ENCODE peak calls at places on chromosomes 16 and 17, in five cellular contexts. J is heart left ventricle; D is transverse colon; C is ascending aorta; N is CD8-positive, alpha-beta T cell. M is an unnamed sample. For H3K27me3 and H3K36me3, the result is how much of the 10 kb centered on the place peaks cover.

GRCh38 chr17:80786887-80787286 is 204.8 kb upstream of the CHMP6 start:
- DNase-seq in J (no peak), D (no peak), C (no peak), N (no peak), M (no peak)

GRCh38 chr16:15597822-15598647 is 44.9 kb downstream of the MARF1 start:
- DNase-seq in J (no peak), D (no peak), C (no peak), N (no peak), M (no peak)

GRCh38 chr16:83953796-83954576 is 946 bp downstream of the OSGIN1 start:
- DNase-seq in J (no peak), D (no peak), C (no peak), N (no peak), M (peak)

GRCh38 chr17:27609606-27610303 is 21.2 kb upstream of the LGALS9 start:
- DNase-seq in J (peak), D (peak), C (no peak), N (no peak), M (peak)

GRCh38 chr17:65191805-65192740 is 54.9 kb downstream of the RGS9 start:
- DNase-seq in J (no peak), D (no peak), C (no peak), N (no peak), M (no peak)

GRCh38 chr17:76071497-76072148 is 694 bp downstream of the SRP68 start:
- DNase-seq in J (no peak), D (no peak), C (no peak), N (no peak), M (peak)

GRCh38 chr16:8855051-8855786 is 13.6 kb downstream of the CARHSP1 start:
- DNase-seq in J (no peak), D (peak), C (no peak), N (no peak), M (no peak)

GRCh38 chr16:75385507-75386152 is 47.7 kb downstream of the CFDP1 start:
- DNase-seq in J (no peak), D (no peak), C (no peak), N (no peak), M (no peak)

GRCh38 chr16:88073201-88073721 is 122.0 kb downstream of the BANP start:
- DNase-seq in J (peak), D (no peak), C (no peak), N (no peak), M (no peak)

GRCh38 chr17:40450175-40450574 is 6.9 kb downstream of the IGFBP4 start:
- DNase-seq in J (no peak), D (peak), C (no peak), N (peak), M (peak)

GRCh38 chr16:66740010-66740409 is 11.4 kb downstream of the DYNC1LI2 start:
- DNase-seq in J (no peak), D (peak), C (no peak), N (no peak), M (peak)

GRCh38 chr16:88779406-88780099 is 5.5 kb downstream of the PIEZO1 start:
- DNase-seq in J (peak), D (no peak), C (no peak), N (no peak), M (no peak)

GRCh38 chr17:20105539-20106291 is 96.6 kb downstream of the SPECC1 start:
- DNase-seq in J (no peak), D (no peak), C (no peak), N (no peak), M (no peak)

GRCh38 chr16:31204871-31205666 is 2.5 kb upstream of the PYCARD start:
- DNase-seq in J (no peak), D (no peak), C (no peak), N (no peak), M (no peak)

GRCh38 chr16:24853830-24854229 is 8.1 kb downstream of the SLC5A11 start:
- DNase-seq in J (peak), D (no peak), C (no peak), N (no peak), M (no peak)

GRCh38 chr16:57976331-57976796 is 5.4 kb upstream of the CNGB1 start:
- DNase-seq in J (peak), D (no peak), C (no peak), N (no peak), M (no peak)

GRCh38 chr17:48626470-48627241 is 498 bp upstream of the HOXB9 start:
- DNase-seq in J (no peak), D (peak), C (no peak), N (no peak), M (no peak)

GRCh38 chr16:85412911-85413520 is 200.1 kb upstream of the GSE1 start:
- DNase-seq in J (no peak), D (no peak), C (no peak), N (peak), M (no peak)

GRCh38 chr17:77471984-77472836 is 331.4 kb downstream of the SEC14L1 start:
- DNase-seq in J (peak), D (peak), C (no peak), N (no peak), M (no peak)

GRCh38 chr17:64411999-64412771 is 21.5 kb upstream of the PECAM1 start:
- DNase-seq in J (peak), D (peak), C (no peak), N (no peak), M (no peak)

GRCh38 chr16:78388920-78389564 is 289.6 kb downstream of the WWOX start:
- DNase-seq in J (peak), D (no peak), C (no peak), N (no peak), M (no peak)

GRCh38 chr17:8031950-8032349 is 6.9 kb upstream of the ALOX15B start:
- DNase-seq in J (no peak), D (no peak), C (no peak), N (no peak), M (no peak)

GRCh38 chr17:50169121-50169764 is 3.4 kb downstream of the SGCA start:
- DNase-seq in J (peak), D (peak), C (no peak), N (peak), M (peak)

GRCh38 chr17:80441133-80441578 is 26.2 kb downstream of the ENDOV start:
- DNase-seq in J (no peak), D (no peak), C (no peak), N (peak), M (peak)

GRCh38 chr17:15457723-15458094 is 9.7 kb downstream of the CDRT4 start:
- DNase-seq in J (peak), D (no peak), C (no peak), N (no peak), M (no peak)

DNA sequence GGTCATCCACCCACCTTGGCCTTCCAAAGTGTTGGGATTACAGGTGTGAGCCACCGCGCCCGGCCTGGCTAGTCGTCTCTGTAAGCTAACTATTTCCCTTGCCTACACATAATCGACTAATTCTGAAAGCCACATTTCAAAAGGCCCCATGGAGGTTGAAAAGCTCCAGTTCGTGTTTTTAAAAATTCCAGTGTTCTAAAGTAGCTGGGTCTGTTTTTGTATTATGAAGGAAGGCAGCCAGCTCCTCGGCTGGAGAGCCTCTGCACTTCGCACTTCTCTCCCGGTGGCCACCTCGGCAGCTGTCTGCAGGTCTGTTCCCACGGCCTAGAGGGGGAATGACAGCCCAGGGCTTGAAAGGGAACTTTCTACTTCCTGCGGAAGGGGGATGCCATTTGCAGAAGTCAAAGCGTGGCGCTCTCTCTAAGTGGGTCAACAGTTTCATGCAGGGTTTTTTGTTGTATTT is 16.9 kb downstream of the HASPIN start:
- DNase-seq in J (no peak), D (peak), C (no peak), N (peak), M (peak)
- H3K4me3 ChIP-seq in J (no peak), D (no peak), C (no peak), N (no peak), M (peak)

DNA sequence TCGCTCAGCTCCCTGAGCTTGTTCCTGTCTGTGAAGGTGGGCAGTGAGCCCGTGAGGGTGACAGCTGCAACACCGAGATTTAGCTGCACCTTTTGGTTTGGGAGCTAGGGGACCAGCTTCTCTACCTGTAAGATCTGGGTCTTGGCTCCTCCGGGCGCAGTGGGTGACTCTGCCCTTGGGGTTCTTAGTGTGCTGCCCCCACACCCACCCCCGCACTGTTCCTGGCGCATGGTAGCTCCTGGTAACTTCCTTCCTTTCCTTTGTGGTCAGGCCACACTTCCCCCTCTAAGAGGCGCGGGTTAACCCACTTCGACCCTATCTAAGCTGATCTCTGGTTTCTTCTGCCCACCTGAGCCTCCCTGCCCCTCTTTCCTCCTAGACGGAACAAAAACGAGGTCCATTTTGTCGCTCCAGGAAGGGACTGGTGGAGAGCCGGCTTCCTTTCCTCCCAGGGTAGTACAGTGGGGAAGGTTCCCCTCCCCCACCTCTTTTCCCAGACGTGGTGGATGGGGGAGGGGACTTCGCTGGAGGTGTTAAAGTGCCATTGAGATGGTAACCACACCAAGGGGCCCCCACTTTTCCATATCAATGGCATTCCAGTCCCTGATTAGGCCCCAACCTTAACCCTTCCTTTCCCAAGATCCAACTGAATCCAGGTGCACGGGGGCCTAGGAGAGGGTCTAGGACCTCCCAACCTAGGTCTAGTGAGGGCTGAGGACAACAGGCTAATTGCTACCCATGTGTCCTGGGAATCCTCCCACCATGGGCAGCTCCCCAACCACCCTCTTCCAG is 4.6 kb upstream of the CLDN9 start:
- DNase-seq in J (no peak), D (no peak), C (no peak), N (no peak), M (no peak)
- H3K27me3 ChIP-seq in J (half or more), D (half or more), C (under half), N (under half), M (under half)

GRCh38 chr16:3223913-3224515 is 10.9 kb downstream of the ZNF200 start:
- DNase-seq in J (no peak), D (no peak), C (no peak), N (no peak), M (no peak)
- H3K36me3 ChIP-seq in J (half or more), D (half or more), C (half or more), N (under half), M (half or more)

DNA sequence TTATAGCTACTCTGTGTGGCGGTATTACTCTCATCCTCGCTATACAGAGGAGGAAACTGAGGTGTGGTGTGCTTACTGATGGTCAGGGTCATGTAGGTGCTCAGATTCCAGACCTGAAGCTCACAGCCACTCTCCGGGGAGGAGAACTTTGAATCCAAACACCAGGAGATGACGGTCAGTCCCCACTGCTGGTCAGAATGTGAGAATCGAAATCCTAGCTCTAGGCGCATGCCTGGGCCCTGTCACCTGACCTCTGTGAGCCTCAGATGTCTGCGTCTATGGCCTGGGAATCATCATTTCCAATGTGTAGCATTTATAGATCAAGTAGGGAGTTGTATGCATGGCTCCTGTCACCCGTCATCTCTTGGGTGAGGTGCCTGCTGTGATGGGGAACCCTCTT is 317.4 kb downstream of the SNX29 start:
- DNase-seq in J (no peak), D (no peak), C (no peak), N (no peak), M (no peak)
- H3K4me3 ChIP-seq in J (no peak), D (no peak), C (no peak), N (no peak), M (no peak)

GRCh38 chr16:693364-693763 is 3.2 kb upstream of the WDR24 start:
- DNase-seq in J (no peak), D (no peak), C (no peak), N (no peak), M (no peak)

GRCh38 chr16:693766-694165 is 3.6 kb upstream of the WDR24 start:
- DNase-seq in J (no peak), D (no peak), C (no peak), N (peak), M (no peak)

GRCh38 chr16:695355-696089 is 5.3 kb upstream of the WDR24 start:
- DNase-seq in J (no peak), D (peak), C (no peak), N (peak), M (peak)

GRCh38 chr16:694187-694862 is 4.1 kb upstream of the WDR24 start:
- DNase-seq in J (no peak), D (no peak), C (no peak), N (no peak), M (no peak)

DNA sequence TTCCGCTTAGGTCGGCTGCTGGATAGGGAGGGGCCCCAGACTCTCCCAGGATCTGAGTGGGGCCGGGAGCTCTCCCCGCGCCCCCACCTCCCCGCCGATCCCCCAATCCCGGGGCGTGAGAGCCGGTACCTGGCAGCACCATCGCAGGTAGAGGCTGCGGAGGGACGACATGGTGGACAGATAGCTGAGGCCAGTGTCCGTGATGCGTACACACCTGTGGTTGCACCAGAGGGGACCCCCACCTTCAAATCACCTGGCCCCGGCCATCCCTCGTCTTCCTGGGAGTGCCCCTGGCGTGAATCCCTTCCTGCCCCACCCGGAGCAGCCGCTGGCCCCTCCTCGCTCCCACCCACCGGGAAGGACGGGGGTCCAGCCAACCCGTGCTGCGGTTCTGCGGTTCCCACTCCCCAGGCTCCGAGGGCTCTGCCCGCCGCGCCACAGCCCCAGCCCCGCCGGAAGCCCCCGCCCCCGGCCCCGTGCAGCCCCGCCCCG is 4.7 kb upstream of the WDR24 start:
- DNase-seq in J (no peak), D (no peak), C (no peak), N (no peak), M (no peak)
- H3K27me3 ChIP-seq in J (half or more), D (half or more), C (under half), N (under half), M (under half)

GRCh38 chr17:3590768-3591167 is 18.4 kb downstream of the TRPV1 start:
- DNase-seq in J (no peak), D (no peak), C (no peak), N (no peak), M (no peak)
- H3K36me3 ChIP-seq in J (half or more), D (under half), C (under half), N (under half), M (under half)

GRCh38 chr17:35086931-35087573 is 23.5 kb upstream of the RFFL start:
- DNase-seq in J (no peak), D (peak), C (no peak), N (no peak), M (no peak)

GRCh38 chr17:35088647-35088910 is 25.1 kb upstream of the RFFL start:
- DNase-seq in J (no peak), D (peak), C (no peak), N (no peak), M (no peak)

GRCh38 chr17:35087731-35088646 is 24.5 kb upstream of the RFFL start:
- DNase-seq in J (peak), D (peak), C (no peak), N (peak), M (peak)

GRCh38 chr17:35084987-35085386 is 21.5 kb upstream of the RFFL start:
- DNase-seq in J (no peak), D (peak), C (no peak), N (no peak), M (no peak)

DNA sequence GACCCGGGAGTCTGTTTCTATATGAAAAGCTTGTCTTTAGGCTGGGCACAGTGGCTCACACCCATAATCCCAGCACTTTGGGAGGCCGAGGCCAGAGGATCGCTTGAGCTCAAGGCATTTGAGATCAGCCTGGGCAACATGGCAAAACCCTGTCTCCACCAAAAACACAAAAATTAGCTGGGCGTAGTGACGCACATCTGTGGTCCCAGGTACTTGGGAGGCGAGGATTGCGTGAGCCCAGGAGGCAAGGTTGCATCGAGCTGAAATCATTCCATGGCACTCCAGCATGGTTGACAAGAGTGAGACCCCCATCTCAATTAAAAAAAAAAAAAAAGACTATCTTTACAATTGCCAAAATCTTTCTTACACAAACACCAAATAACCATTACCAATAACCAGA is 22.7 kb upstream of the RFFL start:
- DNase-seq in J (no peak), D (no peak), C (no peak), N (no peak), M (no peak)
- H3K4me3 ChIP-seq in J (no peak), D (no peak), C (no peak), N (no peak), M (peak)

DNA sequence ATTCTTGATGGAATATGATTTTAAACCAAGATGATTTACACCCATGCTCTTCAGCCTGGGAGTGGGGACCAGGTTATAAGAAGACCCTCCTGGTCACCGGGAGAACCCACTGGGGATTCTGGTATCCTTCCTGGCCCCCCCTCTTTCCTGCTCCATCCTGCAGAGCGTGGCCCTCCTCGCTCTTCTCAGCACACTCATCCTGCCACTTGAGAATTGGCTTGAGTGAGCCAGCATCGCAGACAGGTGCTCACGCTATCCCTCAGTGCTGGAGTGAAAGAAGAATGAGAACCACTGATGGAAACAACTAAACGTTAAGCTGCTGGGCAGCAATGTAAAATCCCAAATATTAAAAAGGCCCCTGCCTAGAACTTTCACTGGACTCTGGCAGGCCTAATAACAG is 98.0 kb downstream of the CYTH1 start:
- DNase-seq in J (no peak), D (no peak), C (no peak), N (no peak), M (no peak)
- H3K27me3 ChIP-seq in J (under half), D (under half), C (under half), N (under half), M (under half)

M was measured in CD4-positive, CD25-positive, alpha-beta regulatory T cell.